ENCODE peak calls at places on chromosome 2, in seven cellular contexts. One of them, this sample, is unnamed.

GRCh38 chr2:209661286-209661685 is 110.3 kb upstream of the UNC80 start:
- DNase-seq in dorsolateral prefrontal cortex: peak; percentile 48
- DNase-seq in SK-N-SH: peak; percentile 65
- DNase-seq in pancreas: no peak
- DNase-seq in upper lobe of left lung: no peak
- DNase-seq in endothelial cell of umbilical vein: no peak
- DNase-seq in cardiac muscle cell: no peak
- DNase-seq in this sample: no peak

GRCh38 chr2:237733677-237734300 is 64.8 kb upstream of the RBM44 start:
- DNase-seq in SK-N-SH: peak; percentile 86
- DNase-seq in pancreas: peak; percentile 44
- DNase-seq in dorsolateral prefrontal cortex: no peak
- DNase-seq in endothelial cell of umbilical vein: peak; percentile 89
- DNase-seq in cardiac muscle cell: peak; percentile 23
- DNase-seq in upper lobe of left lung: no peak
- DNase-seq in this sample: no peak

GRCh38 chr2:8306530-8307351 is 375.1 kb upstream of the ID2 start:
- DNase-seq in SK-N-SH: no peak
- DNase-seq in cardiac muscle cell: no peak
- DNase-seq in pancreas: no peak
- DNase-seq in dorsolateral prefrontal cortex: no peak
- DNase-seq in endothelial cell of umbilical vein: no peak
- DNase-seq in upper lobe of left lung: no peak
- DNase-seq in this sample: no peak

GRCh38 chr2:127401757-127402695 is 14.3 kb upstream of the MAP3K2 start:
- DNase-seq in upper lobe of left lung: no peak
- DNase-seq in SK-N-SH: no peak
- DNase-seq in dorsolateral prefrontal cortex: no peak
- DNase-seq in endothelial cell of umbilical vein: no peak
- DNase-seq in pancreas: no peak
- DNase-seq in cardiac muscle cell: no peak
- DNase-seq in this sample: no peak

GRCh38 chr2:239548491-239548890 is 147.7 kb upstream of the HDAC4 start:
- DNase-seq in dorsolateral prefrontal cortex: no peak
- DNase-seq in pancreas: no peak
- DNase-seq in SK-N-SH: no peak
- DNase-seq in upper lobe of left lung: no peak
- DNase-seq in endothelial cell of umbilical vein: no peak
- DNase-seq in cardiac muscle cell: no peak
- DNase-seq in this sample: peak; percentile 63

GRCh38 chr2:120520929-120521912 is 175.3 kb downstream of the INHBB start:
- DNase-seq in dorsolateral prefrontal cortex: peak; percentile 39
- DNase-seq in upper lobe of left lung: peak; percentile 58
- DNase-seq in cardiac muscle cell: peak; percentile 33
- DNase-seq in endothelial cell of umbilical vein: peak; percentile 50
- DNase-seq in pancreas: peak; percentile 76
- DNase-seq in SK-N-SH: peak; percentile 65
- DNase-seq in this sample: no peak

GRCh38 chr2:1915196-1915595 is 170.9 kb upstream of the PXDN start:
- DNase-seq in SK-N-SH: no peak
- DNase-seq in endothelial cell of umbilical vein: no peak
- DNase-seq in pancreas: no peak
- DNase-seq in upper lobe of left lung: no peak
- DNase-seq in dorsolateral prefrontal cortex: no peak
- DNase-seq in cardiac muscle cell: no peak
- DNase-seq in this sample: no peak

GRCh38 chr2:46967990-46968647 is 52.5 kb upstream of the MCFD2 start:
- DNase-seq in cardiac muscle cell: no peak
- DNase-seq in pancreas: peak; percentile 87
- DNase-seq in SK-N-SH: no peak
- DNase-seq in endothelial cell of umbilical vein: peak; percentile 60
- DNase-seq in dorsolateral prefrontal cortex: no peak
- DNase-seq in upper lobe of left lung: peak; percentile 90
- DNase-seq in this sample: no peak

GRCh38 chr2:45643543-45644542 is 7.6 kb upstream of the PRKCE start:
- DNase-seq in upper lobe of left lung: peak; percentile 79
- DNase-seq in cardiac muscle cell: peak; percentile 85
- DNase-seq in SK-N-SH: peak; percentile 98
- DNase-seq in dorsolateral prefrontal cortex: peak; percentile 30
- DNase-seq in pancreas: peak; percentile 75
- DNase-seq in endothelial cell of umbilical vein: peak; percentile 51
- DNase-seq in this sample: peak; percentile 56

GRCh38 chr2:68920481-68921170 is 32.1 kb downstream of the GKN2 start:
- DNase-seq in dorsolateral prefrontal cortex: no peak
- DNase-seq in endothelial cell of umbilical vein: no peak
- DNase-seq in cardiac muscle cell: no peak
- DNase-seq in SK-N-SH: no peak
- DNase-seq in upper lobe of left lung: no peak
- DNase-seq in pancreas: no peak
- DNase-seq in this sample: no peak

GRCh38 chr2:104888489-104889245 is 34.8 kb downstream of the POU3F3 start:
- DNase-seq in SK-N-SH: no peak
- DNase-seq in upper lobe of left lung: no peak
- DNase-seq in dorsolateral prefrontal cortex: no peak
- DNase-seq in cardiac muscle cell: no peak
- DNase-seq in pancreas: no peak
- DNase-seq in endothelial cell of umbilical vein: no peak
- DNase-seq in this sample: no peak

GRCh38 chr2:20212459-20212870 is 12.5 kb downstream of the SDC1 start:
- DNase-seq in upper lobe of left lung: no peak
- DNase-seq in pancreas: no peak
- DNase-seq in SK-N-SH: peak; percentile 58
- DNase-seq in cardiac muscle cell: peak; percentile 59
- DNase-seq in dorsolateral prefrontal cortex: no peak
- DNase-seq in endothelial cell of umbilical vein: peak; percentile 31
- DNase-seq in this sample: no peak

GRCh38 chr2:60079562-60079961 is 473.9 kb downstream of the BCL11A start:
- DNase-seq in dorsolateral prefrontal cortex: no peak
- DNase-seq in cardiac muscle cell: no peak
- DNase-seq in upper lobe of left lung: no peak
- DNase-seq in SK-N-SH: no peak
- DNase-seq in pancreas: no peak
- DNase-seq in endothelial cell of umbilical vein: no peak
- DNase-seq in this sample: no peak

GRCh38 chr2:26313446-26313845 is 32.5 kb upstream of the SELENOI start:
- DNase-seq in upper lobe of left lung: no peak
- DNase-seq in pancreas: no peak
- DNase-seq in endothelial cell of umbilical vein: no peak
- DNase-seq in SK-N-SH: no peak
- DNase-seq in dorsolateral prefrontal cortex: no peak
- DNase-seq in cardiac muscle cell: no peak
- DNase-seq in this sample: no peak

GRCh38 chr2:145058457-145058856 is 538.5 kb upstream of the ZEB2 start:
- DNase-seq in endothelial cell of umbilical vein: no peak
- DNase-seq in SK-N-SH: no peak
- DNase-seq in dorsolateral prefrontal cortex: no peak
- DNase-seq in upper lobe of left lung: no peak
- DNase-seq in pancreas: no peak
- DNase-seq in cardiac muscle cell: no peak
- DNase-seq in this sample: no peak

GRCh38 chr2:58155160-58155778 is 85.9 kb downstream of the FANCL start:
- DNase-seq in upper lobe of left lung: no peak
- DNase-seq in cardiac muscle cell: peak; percentile 2
- DNase-seq in pancreas: no peak
- DNase-seq in endothelial cell of umbilical vein: no peak
- DNase-seq in dorsolateral prefrontal cortex: no peak
- DNase-seq in SK-N-SH: no peak
- DNase-seq in this sample: no peak

GRCh38 chr2:136225950-136226835 is 108.2 kb upstream of the CXCR4 start:
- DNase-seq in cardiac muscle cell: peak; percentile 32
- DNase-seq in endothelial cell of umbilical vein: no peak
- DNase-seq in pancreas: no peak
- DNase-seq in dorsolateral prefrontal cortex: no peak
- DNase-seq in upper lobe of left lung: peak; percentile 57
- DNase-seq in SK-N-SH: no peak
- DNase-seq in this sample: peak; percentile 69

DNA sequence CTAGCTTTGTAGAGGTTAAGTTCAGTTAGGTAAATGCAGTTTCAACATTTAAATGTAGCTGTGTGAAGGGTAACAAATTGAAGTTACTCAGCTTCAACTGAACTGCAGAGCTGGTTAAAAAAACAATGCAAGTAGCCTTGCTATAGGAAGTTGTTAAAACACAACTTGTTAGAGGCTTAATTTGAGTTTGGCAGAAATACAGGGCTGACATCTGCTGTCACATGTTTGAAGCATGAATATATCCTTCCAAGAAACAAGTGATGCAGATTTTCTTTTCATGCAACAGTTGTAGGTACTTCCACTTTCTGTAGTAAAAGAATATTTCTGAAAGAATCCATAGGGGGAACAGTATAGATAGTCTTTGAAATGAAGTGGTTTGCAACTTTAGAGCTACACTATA is 208.7 kb upstream of the RASGRP3 start:
- DNase-seq in upper lobe of left lung: no peak
- DNase-seq in dorsolateral prefrontal cortex: no peak
- DNase-seq in pancreas: no peak
- DNase-seq in cardiac muscle cell: no peak
- DNase-seq in endothelial cell of umbilical vein: peak; percentile 79
- DNase-seq in SK-N-SH: no peak
- DNase-seq in this sample: no peak
- TF ChIP-seq CTCF in upper lobe of left lung: no peak
- TF ChIP-seq CTCF in dorsolateral prefrontal cortex: no peak
- TF ChIP-seq CTCF in pancreas: no peak
- TF ChIP-seq CTCF in cardiac muscle cell: no peak
- TF ChIP-seq CTCF in endothelial cell of umbilical vein: no peak
- TF ChIP-seq CTCF in SK-N-SH: no peak
- TF ChIP-seq CTCF in this sample: no peak

DNA sequence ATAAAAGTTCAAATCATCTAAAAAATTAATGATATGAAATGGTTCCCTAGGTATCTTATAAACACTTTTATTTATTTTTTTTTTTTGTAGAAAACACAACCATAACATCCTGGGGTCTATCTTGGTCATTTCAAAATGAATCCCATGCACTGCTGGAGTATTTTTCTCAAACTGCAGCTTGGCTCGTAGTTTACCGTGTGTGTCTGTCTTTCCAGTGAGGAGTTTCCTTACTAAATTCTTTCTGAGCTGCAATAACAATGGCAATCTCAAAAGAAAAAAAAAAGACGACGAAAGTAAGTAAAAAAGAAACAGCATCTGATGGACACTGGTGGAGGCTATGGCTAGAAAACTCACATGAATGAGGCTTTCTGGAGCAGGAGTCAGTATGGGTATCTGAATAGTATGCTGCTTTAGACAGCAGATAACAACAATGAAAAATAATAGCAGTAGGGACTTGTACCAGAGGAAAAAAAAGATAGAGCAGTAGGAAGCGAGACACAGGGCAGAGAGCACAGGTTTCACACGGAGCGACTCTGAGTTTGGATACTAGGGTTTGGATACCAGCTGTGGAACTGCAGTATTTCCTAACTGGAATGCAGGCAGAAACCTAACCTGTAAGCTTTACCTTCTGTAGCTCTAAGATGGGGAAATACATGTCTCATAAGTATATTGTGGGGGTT is 43.5 kb downstream of the CALCRL start:
- DNase-seq in dorsolateral prefrontal cortex: no peak
- DNase-seq in upper lobe of left lung: no peak
- DNase-seq in cardiac muscle cell: no peak
- DNase-seq in endothelial cell of umbilical vein: peak; percentile 84
- DNase-seq in SK-N-SH: no peak
- DNase-seq in pancreas: no peak
- DNase-seq in this sample: no peak
- H3K27ac ChIP-seq in dorsolateral prefrontal cortex: peak overlapping the region; percentile 36
- H3K27ac ChIP-seq in upper lobe of left lung: peak overlapping the region; percentile 43
- H3K27ac ChIP-seq in cardiac muscle cell: no peak overlapping the region
- H3K27ac ChIP-seq in endothelial cell of umbilical vein: peak overlapping the region; percentile 83
- H3K27ac ChIP-seq in SK-N-SH: no peak overlapping the region
- H3K27ac ChIP-seq in pancreas: no peak overlapping the region
- H3K27ac ChIP-seq in this sample: no peak overlapping the region

DNA sequence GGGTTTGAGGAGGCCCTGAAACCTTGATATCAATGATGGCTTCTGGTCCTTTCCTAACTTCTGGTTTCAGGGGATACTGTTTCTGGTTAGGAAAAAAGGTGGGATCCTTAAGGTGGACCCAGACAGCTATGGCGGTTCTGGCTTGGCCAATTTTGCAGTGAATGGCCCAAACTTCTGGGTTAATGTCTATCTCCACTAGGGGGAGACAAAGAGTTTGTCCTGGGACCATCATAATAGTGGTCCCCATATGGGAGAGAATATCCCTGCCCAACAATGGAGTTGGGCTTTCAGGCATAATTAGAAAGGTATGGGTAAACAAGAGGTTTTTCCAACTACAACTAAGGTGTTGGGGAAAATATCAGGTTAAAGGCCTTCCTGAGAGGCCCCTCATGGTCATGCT is 273.5 kb downstream of the CALCRL start:
- DNase-seq in endothelial cell of umbilical vein: no peak
- DNase-seq in upper lobe of left lung: no peak
- DNase-seq in pancreas: no peak
- DNase-seq in cardiac muscle cell: no peak
- DNase-seq in SK-N-SH: peak; percentile 5
- DNase-seq in dorsolateral prefrontal cortex: no peak
- DNase-seq in this sample: no peak
- TF ChIP-seq CTCF in endothelial cell of umbilical vein: peak; percentile 45
- TF ChIP-seq CTCF in upper lobe of left lung: no peak
- TF ChIP-seq CTCF in pancreas: no peak
- TF ChIP-seq CTCF in cardiac muscle cell: peak; percentile 50
- TF ChIP-seq CTCF in SK-N-SH: peak; percentile 63
- TF ChIP-seq CTCF in dorsolateral prefrontal cortex: no peak
- TF ChIP-seq CTCF in this sample: no peak

GRCh38 chr2:23550553-23550952 is 165.6 kb downstream of the KLHL29 start:
- DNase-seq in pancreas: no peak
- DNase-seq in cardiac muscle cell: no peak
- DNase-seq in dorsolateral prefrontal cortex: peak; percentile 46
- DNase-seq in endothelial cell of umbilical vein: peak; percentile 7
- DNase-seq in upper lobe of left lung: no peak
- DNase-seq in SK-N-SH: no peak
- DNase-seq in this sample: no peak

GRCh38 chr2:23551875-23552274 is 166.9 kb downstream of the KLHL29 start:
- DNase-seq in pancreas: no peak
- DNase-seq in endothelial cell of umbilical vein: no peak
- DNase-seq in SK-N-SH: no peak
- DNase-seq in dorsolateral prefrontal cortex: no peak
- DNase-seq in upper lobe of left lung: no peak
- DNase-seq in cardiac muscle cell: no peak
- DNase-seq in this sample: no peak

GRCh38 chr2:23554054-23554697 is 169.2 kb downstream of the KLHL29 start:
- DNase-seq in SK-N-SH: no peak
- DNase-seq in cardiac muscle cell: no peak
- DNase-seq in endothelial cell of umbilical vein: no peak
- DNase-seq in pancreas: no peak
- DNase-seq in upper lobe of left lung: no peak
- DNase-seq in dorsolateral prefrontal cortex: no peak
- DNase-seq in this sample: no peak

GRCh38 chr2:23555944-23556343 is 171.0 kb downstream of the KLHL29 start:
- DNase-seq in pancreas: no peak
- DNase-seq in endothelial cell of umbilical vein: no peak
- DNase-seq in cardiac muscle cell: no peak
- DNase-seq in SK-N-SH: no peak
- DNase-seq in upper lobe of left lung: no peak
- DNase-seq in dorsolateral prefrontal cortex: no peak
- DNase-seq in this sample: no peak

DNA sequence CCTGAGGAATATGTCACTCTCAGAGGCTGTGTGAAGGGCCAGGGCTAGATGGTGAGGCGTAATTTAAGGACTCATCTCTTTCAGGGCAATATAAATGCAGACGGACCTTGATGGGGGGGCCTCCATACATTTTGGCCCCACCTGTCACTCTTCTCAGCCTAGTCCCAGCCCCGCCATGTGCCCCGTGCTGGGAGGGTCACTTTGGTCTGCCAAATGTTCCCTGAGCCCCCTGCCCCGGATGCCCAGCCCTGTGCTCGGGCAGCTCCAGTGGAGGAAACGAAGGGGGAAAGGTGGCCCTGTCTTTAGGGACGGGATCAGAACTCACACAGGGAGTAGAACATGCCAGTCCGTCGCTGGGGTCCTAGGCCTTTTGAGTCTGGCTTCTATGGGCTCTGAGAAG is 168.6 kb downstream of the KLHL29 start:
- DNase-seq in cardiac muscle cell: no peak
- DNase-seq in dorsolateral prefrontal cortex: no peak
- DNase-seq in endothelial cell of umbilical vein: no peak
- DNase-seq in upper lobe of left lung: no peak
- DNase-seq in pancreas: no peak
- DNase-seq in SK-N-SH: no peak
- DNase-seq in this sample: no peak
- H3K27ac ChIP-seq in cardiac muscle cell: no peak overlapping the region
- H3K27ac ChIP-seq in dorsolateral prefrontal cortex: no peak overlapping the region
- H3K27ac ChIP-seq in endothelial cell of umbilical vein: no peak overlapping the region
- H3K27ac ChIP-seq in upper lobe of left lung: no peak overlapping the region
- H3K27ac ChIP-seq in pancreas: no peak overlapping the region
- H3K27ac ChIP-seq in SK-N-SH: no peak overlapping the region
- H3K27ac ChIP-seq in this sample: no peak overlapping the region